ENCODE peak calls at places on chromosome 10, in five cellular contexts. E, K, H, X and F are unnamed samples.

GRCh38 chr10:95756061-95756751 is at the start of gene ENTPD1:
- DNase-seq in E (no peak), K (peak; percentile 89), H (peak; percentile 8), X (peak; percentile 67), F (no peak)

GRCh38 chr10:112917676-112918075 is 32.4 kb upstream of the TCF7L2 start:
- DNase-seq in E (no peak), K (no peak), H (no peak), X (no peak), F (no peak)

GRCh38 chr10:45403151-45403550 is 29.1 kb downstream of the ALOX5 start:
- DNase-seq in E (no peak), K (no peak), H (peak; percentile 5), X (no peak), F (no peak)

GRCh38 chr10:1536341-1536740 is 201.0 kb downstream of the ADARB2 start:
- DNase-seq in E (no peak), K (no peak), H (no peak), X (no peak), F (no peak)

GRCh38 chr10:86678999-86679792 is 10.9 kb downstream of the LDB3 start:
- DNase-seq in E (no peak), K (peak; percentile 78), H (no peak), X (no peak), F (no peak)

GRCh38 chr10:13227031-13227430 is 7.1 kb downstream of the UCMA start:
- DNase-seq in E (no peak), K (no peak), H (no peak), X (no peak), F (no peak)

GRCh38 chr10:73759512-73760115 is 15.4 kb downstream of the SEC24C start:
- DNase-seq in E (peak; percentile 84), K (no peak), H (no peak), X (no peak), F (peak; percentile 12)

GRCh38 chr10:88792656-88793055 is 9.9 kb upstream of the LIPM start:
- DNase-seq in E (peak; percentile 69), K (peak; percentile 95), H (peak; percentile 75), X (peak; percentile 85), F (no peak)

GRCh38 chr10:122056431-122057094 is 67.6 kb downstream of the TACC2 start:
- DNase-seq in E (no peak), K (no peak), H (peak; percentile 16), X (no peak), F (no peak)

GRCh38 chr10:21526952-21527633 is 1.6 kb upstream of the SKIDA1 start:
- DNase-seq in E (peak; percentile 77), K (peak; percentile 80), H (peak; percentile 62), X (peak; percentile 83), F (peak; percentile 51)

GRCh38 chr10:109411897-109412296 is 511.4 kb downstream of the XPNPEP1 start:
- DNase-seq in E (no peak), K (no peak), H (no peak), X (no peak), F (no peak)

GRCh38 chr10:571643-572042 is 117.8 kb downstream of the DIP2C start:
- DNase-seq in E (peak; percentile 32), K (no peak), H (peak; percentile 31), X (peak; percentile 38), F (no peak)

GRCh38 chr10:63206576-63206975 is 73.4 kb downstream of the NRBF2 start:
- DNase-seq in E (no peak), K (no peak), H (no peak), X (peak; percentile 45), F (no peak)

GRCh38 chr10:122376364-122376961 is 2.0 kb downstream of the PLEKHA1 start:
- DNase-seq in E (no peak), K (no peak), H (no peak), X (no peak), F (no peak)

GRCh38 chr10:20858292-20859124 is 38.6 kb downstream of the NEBL start:
- DNase-seq in E (no peak), K (peak; percentile 22), H (peak; percentile 60), X (peak; percentile 67), F (no peak)

GRCh38 chr10:62589689-62590088 is 214.8 kb upstream of the ADO start:
- DNase-seq in E (no peak), K (no peak), H (peak; percentile 56), X (peak; percentile 50), F (no peak)

GRCh38 chr10:79048639-79049550 is 19.9 kb upstream of the ZMIZ1 start:
- DNase-seq in E (peak; percentile 41), K (no peak), H (no peak), X (no peak), F (no peak)

GRCh38 chr10:22285130-22285529 is 31.1 kb upstream of the COMMD3 start:
- DNase-seq in E (no peak), K (no peak), H (no peak), X (no peak), F (no peak)

GRCh38 chr10:34743804-34744203 is 71.3 kb downstream of the PARD3 start:
- DNase-seq in E (no peak), K (no peak), H (peak; percentile 52), X (no peak), F (no peak)

GRCh38 chr10:123889821-123890220 is 1.8 kb downstream of the CPXM2 start:
- DNase-seq in E (no peak), K (no peak), H (no peak), X (no peak), F (no peak)

GRCh38 chr10:110375121-110375520 is 70.4 kb upstream of the SMNDC1 start:
- DNase-seq in E (no peak), K (no peak), H (no peak), X (no peak), F (no peak)

DNA sequence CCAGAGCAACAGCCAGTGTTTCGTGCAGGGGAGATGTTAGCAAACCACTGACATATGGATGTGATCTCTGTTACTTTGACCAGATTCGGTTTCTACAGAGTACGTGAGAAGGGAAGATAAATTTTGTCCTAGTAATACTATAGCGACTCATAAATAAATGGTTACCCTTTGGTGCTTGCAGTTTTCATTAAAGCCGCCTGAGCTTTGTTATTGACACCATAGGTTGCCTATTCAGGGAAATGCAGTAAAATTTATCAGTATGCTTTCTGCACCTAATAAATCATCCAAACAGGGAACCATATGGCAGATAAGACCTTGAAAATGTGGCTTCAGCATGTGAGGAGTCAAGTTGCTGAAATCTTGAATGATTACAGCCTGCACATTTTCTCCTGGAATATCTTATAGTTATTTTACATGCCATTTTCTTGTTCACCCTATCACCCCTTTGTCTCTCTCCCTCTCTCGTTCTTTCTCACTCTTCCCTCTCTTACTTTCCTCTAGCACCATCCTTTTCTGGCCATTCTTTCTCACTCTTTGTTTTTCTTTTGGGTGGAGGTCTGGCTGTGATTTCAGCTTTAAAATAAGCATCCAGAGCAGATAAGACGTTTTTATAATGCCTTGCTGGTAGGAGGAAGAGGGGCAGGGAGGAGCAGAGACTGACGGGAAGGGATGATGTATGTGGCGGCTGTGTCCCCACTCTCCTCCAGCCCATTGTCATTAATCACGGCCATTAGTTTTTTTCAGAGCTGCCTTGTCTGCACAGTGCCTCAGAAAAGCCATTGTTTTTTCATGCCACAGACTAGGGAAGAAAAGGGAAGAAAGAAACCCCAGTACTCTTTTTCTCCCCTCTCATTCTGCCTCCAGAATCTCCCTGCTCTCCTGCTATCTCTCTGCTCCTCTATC is 182.5 kb downstream of the LRMDA start:
- DNase-seq in E (no peak), K (no peak), H (peak; percentile 18), X (peak; percentile 71), F (no peak)
- H3K4me3 ChIP-seq in E (no peak overlapping the region), K (no peak overlapping the region), H (no peak overlapping the region), X (no peak overlapping the region), F (no peak overlapping the region)

GRCh38 chr10:131994435-131994834 is 12.7 kb upstream of the BNIP3 start:
- DNase-seq in E (no peak), K (no peak), H (no peak), X (no peak), F (no peak)
- H3K4me3 ChIP-seq in E (no peak overlapping the region), K (no peak overlapping the region), H (no peak overlapping the region), X (no peak overlapping the region), F (no peak overlapping the region)

GRCh38 chr10:3933733-3934132 is 148.7 kb upstream of the KLF6 start:
- DNase-seq in E (no peak), K (no peak), H (no peak), X (no peak), F (no peak)

GRCh38 chr10:3935141-3935540 is 150.1 kb upstream of the KLF6 start:
- DNase-seq in E (no peak), K (no peak), H (peak; percentile 92), X (peak; percentile 86), F (no peak)

GRCh38 chr10:3936422-3937040 is 151.5 kb upstream of the KLF6 start:
- DNase-seq in E (no peak), K (no peak), H (no peak), X (no peak), F (no peak)

GRCh38 chr10:3932597-3933380 is 147.8 kb upstream of the KLF6 start:
- DNase-seq in E (no peak), K (no peak), H (no peak), X (no peak), F (no peak)

GRCh38 chr10:3935933-3936359 is 150.9 kb upstream of the KLF6 start:
- DNase-seq in E (no peak), K (no peak), H (no peak), X (no peak), F (no peak)
- H3K4me3 ChIP-seq in E (no peak overlapping the region), K (no peak overlapping the region), H (no peak overlapping the region), X (no peak overlapping the region), F (no peak overlapping the region)

GRCh38 chr10:125157473-125157865 is 2.9 kb downstream of the CTBP2 start:
- DNase-seq in E (no peak), K (no peak), H (no peak), X (no peak), F (no peak)
- H3K4me3 ChIP-seq in E (peak overlapping the region; percentile 77), K (peak overlapping the region; percentile 81), H (peak overlapping the region; percentile 3), X (peak overlapping the region; percentile 97), F (no peak overlapping the region)

GRCh38 chr10:100353770-100354485 is 6.9 kb downstream of the SCD start:
- DNase-seq in E (no peak), K (no peak), H (no peak), X (no peak), F (no peak)
- H3K4me3 ChIP-seq in E (no peak overlapping the region), K (no peak overlapping the region), H (no peak overlapping the region), X (no peak overlapping the region), F (no peak overlapping the region)

DNA sequence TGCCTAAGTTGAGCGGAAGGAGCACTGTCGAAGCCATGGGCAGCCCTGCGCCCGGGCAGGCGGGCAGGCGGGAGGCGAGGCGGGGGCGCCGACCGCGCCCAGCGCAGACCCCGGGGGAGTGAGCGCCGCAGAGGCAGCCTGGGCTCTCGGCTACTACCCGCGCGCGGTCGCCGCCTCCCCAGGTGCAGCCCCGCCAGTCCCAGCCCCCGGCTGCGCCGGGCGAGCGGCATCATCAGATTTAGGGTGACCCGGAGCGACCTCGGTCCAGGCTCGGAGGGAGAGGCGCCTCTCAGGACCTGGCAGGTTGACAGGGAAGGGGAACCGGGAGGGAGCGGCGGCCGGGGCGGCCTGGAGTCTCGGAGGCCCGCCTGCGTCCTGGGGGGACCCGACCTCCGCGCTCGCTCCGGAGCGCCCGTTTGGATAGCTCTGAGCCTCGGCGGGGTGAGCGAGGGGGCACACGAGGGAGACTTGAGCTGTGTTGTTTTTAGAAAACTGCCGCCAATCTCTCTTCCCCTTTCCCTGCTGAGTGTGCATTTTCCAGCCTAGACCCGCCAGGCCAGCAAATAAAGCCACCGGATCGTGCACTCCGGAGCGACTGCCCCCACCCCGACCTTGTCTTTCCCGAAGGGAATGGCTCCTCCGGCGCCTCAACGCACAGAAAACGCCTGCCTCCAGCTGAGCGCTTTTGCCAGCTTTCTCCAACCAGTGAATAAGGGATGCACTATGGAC is 2.3 kb upstream of the NRP1 start:
- DNase-seq in E (peak; percentile 56), K (peak; percentile 2), H (peak; percentile 60), X (peak; percentile 63), F (no peak)
- H3K4me3 ChIP-seq in E (peak overlapping the region; percentile 79), K (no peak overlapping the region), H (peak overlapping the region; percentile 84), X (peak overlapping the region; percentile 95), F (no peak overlapping the region)

GRCh38 chr10:133421336-133422222 is 2.8 kb downstream of the SPRN start:
- DNase-seq in E (peak; percentile 41), K (no peak), H (no peak), X (no peak), F (no peak)
- H3K4me3 ChIP-seq in E (no peak overlapping the region), K (no peak overlapping the region), H (no peak overlapping the region), X (no peak overlapping the region), F (no peak overlapping the region)